ENCODE peak calls at places on chromosomes 11 and 22, in eight cellular contexts. A is neural crest cell, S is AG10803, M is MM.1S, J is neural progenitor cell, E is PC-3, Q is glutamatergic neuron, L is H1. T is an unnamed sample.

GRCh38 chr11:35615911-35616900 is 2.1 kb upstream of the FJX1 start:
- DNase-seq in Q (no peak), M (peak), J (peak), E (peak), S (peak), A (no peak), L (no peak), T (peak)

GRCh38 chr22:45294030-45294429 is 9.3 kb downstream of the UPK3A start:
- DNase-seq in J (no peak), E (no peak), M (no peak), L (no peak), S (no peak), Q (no peak), A (no peak), T (no peak)

GRCh38 chr11:65206441-65206841 is 24.7 kb downstream of the CAPN1 start:
- DNase-seq in S (no peak), L (no peak), A (no peak), Q (no peak), M (no peak), J (no peak), E (no peak), T (no peak)

GRCh38 chr11:107040447-107041444 is 22.5 kb upstream of the GUCY1A2 start:
- DNase-seq in Q (no peak), A (no peak), M (peak), E (peak), J (no peak), L (no peak), S (peak), T (no peak)

GRCh38 chr11:63510360-63511130 is 4.7 kb downstream of the LGALS12 start:
- DNase-seq in M (no peak), S (peak), E (no peak), Q (peak), A (no peak), L (no peak), J (peak), T (peak)

GRCh38 chr22:37196539-37197450 is 8.7 kb upstream of the C1QTNF6 start:
- DNase-seq in L (no peak), E (peak), A (no peak), S (peak), Q (peak), J (peak), M (no peak), T (no peak)

GRCh38 chr11:62709262-62710000 is 2.0 kb downstream of the GNG3 start:
- DNase-seq in L (peak), A (peak), E (no peak), M (peak), J (peak), S (peak), Q (peak), T (peak)

GRCh38 chr11:131203041-131203440 is 167.4 kb upstream of the NTM start:
- DNase-seq in M (no peak), S (no peak), J (no peak), Q (no peak), L (no peak), A (no peak), E (no peak), T (no peak)

GRCh38 chr11:75719089-75719638 is 1.5 kb downstream of the MOGAT2 start:
- DNase-seq in E (no peak), L (no peak), M (no peak), S (no peak), Q (no peak), A (no peak), J (peak), T (peak)

GRCh38 chr11:122706689-122707088 is 51.2 kb downstream of the UBASH3B start:
- DNase-seq in Q (no peak), L (no peak), A (no peak), E (peak), M (no peak), S (peak), J (no peak), T (no peak)

GRCh38 chr11:69682681-69683326 is 7.7 kb upstream of the LTO1 start:
- DNase-seq in A (no peak), S (no peak), L (no peak), M (no peak), E (no peak), J (no peak), Q (no peak), T (peak)

GRCh38 chr22:25628494-25628893 is 64.0 kb downstream of the GRK3 start:
- DNase-seq in A (no peak), J (no peak), S (no peak), M (no peak), Q (no peak), L (no peak), E (no peak), T (no peak)

GRCh38 chr11:688681-689080 is 6.3 kb downstream of the DEAF1 start:
- DNase-seq in S (no peak), M (no peak), J (no peak), L (no peak), E (no peak), A (no peak), Q (no peak), T (no peak)

GRCh38 chr11:115503083-115503885 is 931 bp downstream of the CADM1 start:
- DNase-seq in E (peak), J (peak), S (peak), Q (peak), M (peak), L (no peak), A (peak), T (peak)

GRCh38 chr11:1086171-1087102 is 11.8 kb downstream of the MUC2 start:
- DNase-seq in M (no peak), Q (peak), J (no peak), S (no peak), E (no peak), L (no peak), A (no peak), T (no peak)

GRCh38 chr11:62186195-62186594 is 3.8 kb upstream of the SCGB1D1 start:
- DNase-seq in L (no peak), E (no peak), A (no peak), S (no peak), J (no peak), M (no peak), Q (no peak), T (no peak)

GRCh38 chr22:45887202-45888131 is 89.5 kb downstream of the WNT7B start:
- DNase-seq in Q (peak), S (no peak), E (peak), M (no peak), A (no peak), J (no peak), L (no peak), T (no peak)

GRCh38 chr11:118660646-118661424 is 18.6 kb downstream of the TREH start:
- DNase-seq in M (no peak), L (no peak), S (no peak), E (no peak), J (no peak), A (no peak), Q (no peak), T (no peak)

GRCh38 chr11:68564261-68564660 is 103.7 kb downstream of the PPP6R3 start:
- DNase-seq in A (no peak), J (no peak), L (no peak), S (no peak), M (no peak), Q (no peak), E (no peak), T (no peak)

GRCh38 chr22:25068701-25069100 is 116.2 kb downstream of the KIAA1671 start:
- DNase-seq in J (no peak), S (no peak), L (no peak), Q (no peak), E (no peak), M (no peak), A (no peak), T (no peak)

GRCh38 chr11:69870772-69871171 is 51.6 kb upstream of the FGF3 start:
- DNase-seq in M (no peak), Q (no peak), J (no peak), L (no peak), S (peak), E (no peak), A (no peak), T (no peak)

GRCh38 chr11:61000426-61000825 is 28.9 kb downstream of the CD6 start:
- DNase-seq in Q (peak), J (no peak), S (no peak), M (no peak), A (no peak), L (no peak), E (no peak), T (no peak)

GRCh38 chr11:124898711-124899110 is 1.0 kb upstream of the ROBO4 start:
- DNase-seq in A (no peak), L (no peak), Q (no peak), M (no peak), E (peak), J (no peak), S (peak), T (no peak)

GRCh38 chr11:19076744-19077589 is 16.4 kb upstream of the MRGPRX2 start:
- DNase-seq in Q (peak), L (no peak), J (peak), S (peak), E (peak), A (peak), M (peak), T (peak)

GRCh38 chr11:67303989-67304411 is 670 bp downstream of the SSH3 start:
- DNase-seq in E (peak), A (no peak), J (no peak), M (no peak), Q (no peak), S (no peak), L (no peak), T (no peak)

GRCh38 chr11:22976146-22976545 is 115.9 kb upstream of the CCDC179 start:
- DNase-seq in A (no peak), E (peak), L (no peak), S (peak), Q (no peak), M (no peak), J (no peak), T (no peak)

GRCh38 chr11:111378773-111379499 is at the start of gene POU2AF1:
- DNase-seq in S (peak), E (no peak), A (no peak), M (peak), Q (no peak), J (no peak), L (no peak), T (peak)

GRCh38 chr11:130340671-130341319 is 26.1 kb upstream of the ZBTB44 start:
- DNase-seq in E (no peak), S (no peak), A (no peak), J (no peak), M (no peak), L (no peak), Q (no peak), T (no peak)

GRCh38 chr22:45997077-45997774 is 20.3 kb upstream of the WNT7B start:
- DNase-seq in J (peak), Q (no peak), S (peak), A (no peak), E (peak), L (no peak), M (peak), T (no peak)

GRCh38 chr11:3877252-3878035 is 22.0 kb downstream of the STIM1 start:
- DNase-seq in J (peak), Q (no peak), S (no peak), A (no peak), E (peak), L (no peak), M (no peak), T (no peak)

GRCh38 chr11:41459602-41460405 is at the start of gene LRRC4C:
- DNase-seq in A (no peak), S (no peak), J (peak), L (no peak), Q (no peak), E (peak), M (no peak), T (no peak)

GRCh38 chr11:8608646-8609045 is 14.6 kb upstream of the STK33 start:
- DNase-seq in S (no peak), M (no peak), J (no peak), A (no peak), Q (no peak), E (no peak), L (no peak), T (no peak)

GRCh38 chr11:8649361-8649760 is 33.1 kb downstream of the TRIM66 start:
- DNase-seq in Q (no peak), J (no peak), M (no peak), E (peak), L (no peak), A (no peak), S (peak), T (no peak)

GRCh38 chr22:24826710-24827285 is 20.8 kb downstream of the SGSM1 start:
- DNase-seq in L (no peak), S (no peak), A (no peak), E (no peak), J (no peak), Q (no peak), M (no peak), T (no peak)

GRCh38 chr11:61448552-61448927 is 18.6 kb downstream of the SDHAF2 start:
- DNase-seq in Q (no peak), L (no peak), A (no peak), J (no peak), E (no peak), S (no peak), M (no peak), T (no peak)

GRCh38 chr11:15280393-15280792 is 165.7 kb downstream of the INSC start:
- DNase-seq in Q (no peak), J (no peak), S (no peak), M (peak), L (no peak), A (no peak), E (no peak), T (no peak)

GRCh38 chr11:15275141-15275540 is 160.4 kb downstream of the INSC start:
- DNase-seq in L (no peak), S (no peak), M (no peak), A (peak), J (peak), E (no peak), Q (no peak), T (no peak)

GRCh38 chr11:15278129-15278528 is 163.4 kb downstream of the INSC start:
- DNase-seq in Q (no peak), L (no peak), J (no peak), S (peak), E (no peak), M (no peak), A (no peak), T (no peak)

GRCh38 chr11:15276616-15277015 is 161.9 kb downstream of the INSC start:
- DNase-seq in M (no peak), E (no peak), A (peak), Q (no peak), S (no peak), J (peak), L (no peak), T (no peak)
- TF ChIP-seq CTCF in M (peak), E (no peak), A (peak), Q (peak), S (peak), J (peak), L (peak), T (no peak)

DNA sequence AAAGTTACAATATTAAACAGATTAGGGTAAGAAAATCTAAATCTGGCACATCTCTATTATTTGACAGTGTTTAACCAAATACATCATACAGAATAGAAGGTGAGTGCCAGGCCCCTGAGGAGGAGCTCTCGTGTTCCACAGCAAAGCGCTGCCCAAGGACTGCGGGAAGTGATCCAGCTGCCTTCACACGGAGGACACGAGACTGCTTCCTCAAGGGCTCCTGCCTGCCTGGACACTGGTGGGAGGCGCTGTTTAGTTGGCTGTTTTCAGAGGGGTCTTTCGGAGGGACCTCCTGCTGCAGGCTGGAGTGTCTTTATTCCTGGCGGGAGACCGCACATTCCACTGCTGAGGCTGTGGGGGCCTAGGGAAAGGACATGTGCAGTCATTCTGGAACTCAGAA is 71.1 kb downstream of the NCAPD3 start:
- DNase-seq in S (no peak), Q (no peak), L (no peak), E (no peak), J (no peak), M (no peak), A (no peak), T (no peak)
- TF ChIP-seq CTCF in S (no peak), Q (no peak), L (no peak), E (no peak), J (no peak), M (no peak), A (no peak), T (no peak)

DNA sequence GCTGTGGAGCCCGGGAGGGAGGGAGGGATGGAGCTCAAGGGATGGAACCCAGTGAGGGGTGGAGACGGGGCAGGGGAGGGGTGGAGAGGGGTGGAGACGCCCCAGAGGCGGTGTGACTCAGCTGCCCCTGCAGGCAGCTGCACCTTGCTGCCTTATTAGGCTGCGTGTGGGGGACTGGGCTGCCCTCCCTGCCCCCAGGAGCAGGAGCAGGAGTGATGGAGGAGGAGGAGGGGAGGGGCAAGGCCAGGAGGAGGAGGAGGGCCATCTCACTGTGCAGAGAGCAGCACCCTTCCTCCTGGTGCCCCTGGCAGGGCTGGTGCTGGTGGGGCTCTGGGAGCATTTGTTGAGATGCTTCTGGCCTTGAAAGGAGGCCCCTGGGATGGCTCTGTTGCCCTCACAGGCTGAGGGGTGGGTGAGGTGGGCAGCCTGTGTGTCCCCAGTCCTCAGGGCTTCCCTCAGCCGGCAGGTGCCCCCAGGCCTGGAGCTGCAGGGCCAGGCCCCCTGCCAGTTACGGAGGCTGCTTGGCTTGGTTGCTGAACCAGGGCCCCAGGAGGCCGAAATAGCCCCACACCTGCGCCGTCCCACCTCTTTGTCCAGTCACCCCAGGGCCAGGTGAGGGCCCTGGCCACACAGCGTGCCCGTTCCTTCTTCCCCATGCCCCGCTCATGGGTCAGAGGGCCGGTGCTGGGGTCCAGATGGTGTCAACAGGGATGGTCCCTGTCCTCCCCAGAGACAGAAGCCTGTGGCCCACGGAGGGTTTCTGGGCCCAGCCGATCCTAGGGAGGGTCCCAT is 9.5 kb upstream of the TSSC4 start:
- DNase-seq in J (peak), E (peak), A (no peak), M (no peak), L (peak), Q (no peak), S (peak), T (no peak)
- TF ChIP-seq CTCF in J (no peak), E (no peak), A (no peak), M (no peak), L (no peak), Q (no peak), S (no peak), T (no peak)

DNA sequence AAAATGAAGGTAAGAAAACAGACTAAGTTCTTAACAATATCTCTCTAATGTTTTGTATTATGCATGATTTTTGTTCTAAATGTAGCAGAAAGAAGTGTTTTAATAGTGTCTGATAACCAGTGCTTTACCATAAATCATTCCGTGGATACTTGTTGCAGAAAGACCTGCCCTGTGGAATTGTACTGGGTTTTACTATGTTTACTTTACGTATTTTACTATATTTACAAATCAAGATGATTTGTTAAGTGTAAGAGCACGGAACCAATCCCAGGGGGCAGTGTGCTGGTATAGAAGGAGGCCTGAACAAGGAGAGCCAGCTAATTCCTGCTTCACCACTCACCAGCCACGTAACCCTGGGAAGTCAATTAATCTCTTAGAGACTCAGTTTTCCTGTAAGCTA is 1.4 kb downstream of the HTR3B start:
- DNase-seq in A (no peak), S (peak), Q (no peak), M (no peak), E (peak), J (peak), L (no peak), T (no peak)
- TF ChIP-seq CTCF in A (peak), S (no peak), Q (no peak), M (no peak), E (peak), J (peak), L (peak), T (no peak)

GRCh38 chr11:125935056-125935455 is 10.8 kb upstream of the VSIG10L2 start:
- DNase-seq in J (no peak), M (no peak), S (no peak), E (peak), Q (no peak), A (no peak), L (no peak), T (no peak)
- TF ChIP-seq CTCF in J (no peak), M (peak), S (no peak), E (peak), Q (no peak), A (no peak), L (no peak), T (no peak)

GRCh38 chr22:17920145-17920605 is 104.2 kb downstream of the MICAL3 start:
- DNase-seq in S (no peak), E (no peak), Q (no peak), A (no peak), M (no peak), J (peak), L (no peak), T (no peak)
- TF ChIP-seq CTCF in S (no peak), E (no peak), Q (no peak), A (no peak), M (no peak), J (no peak), L (no peak), T (no peak)

GRCh38 chr22:23214398-23214797 is 34.1 kb downstream of the BCR start:
- DNase-seq in J (no peak), S (no peak), M (no peak), L (no peak), E (no peak), Q (no peak), A (no peak), T (no peak)

GRCh38 chr22:23218053-23218866 is 38.0 kb downstream of the BCR start:
- DNase-seq in S (no peak), A (no peak), J (no peak), L (no peak), E (no peak), Q (no peak), M (no peak), T (no peak)

GRCh38 chr22:23217171-23218052 is 37.1 kb downstream of the BCR start:
- DNase-seq in E (no peak), S (no peak), Q (no peak), J (no peak), M (no peak), L (no peak), A (no peak), T (no peak)

GRCh38 chr22:23215294-23216204 is 35.2 kb downstream of the BCR start:
- DNase-seq in A (no peak), Q (no peak), E (peak), S (peak), M (no peak), J (no peak), L (no peak), T (no peak)

DNA sequence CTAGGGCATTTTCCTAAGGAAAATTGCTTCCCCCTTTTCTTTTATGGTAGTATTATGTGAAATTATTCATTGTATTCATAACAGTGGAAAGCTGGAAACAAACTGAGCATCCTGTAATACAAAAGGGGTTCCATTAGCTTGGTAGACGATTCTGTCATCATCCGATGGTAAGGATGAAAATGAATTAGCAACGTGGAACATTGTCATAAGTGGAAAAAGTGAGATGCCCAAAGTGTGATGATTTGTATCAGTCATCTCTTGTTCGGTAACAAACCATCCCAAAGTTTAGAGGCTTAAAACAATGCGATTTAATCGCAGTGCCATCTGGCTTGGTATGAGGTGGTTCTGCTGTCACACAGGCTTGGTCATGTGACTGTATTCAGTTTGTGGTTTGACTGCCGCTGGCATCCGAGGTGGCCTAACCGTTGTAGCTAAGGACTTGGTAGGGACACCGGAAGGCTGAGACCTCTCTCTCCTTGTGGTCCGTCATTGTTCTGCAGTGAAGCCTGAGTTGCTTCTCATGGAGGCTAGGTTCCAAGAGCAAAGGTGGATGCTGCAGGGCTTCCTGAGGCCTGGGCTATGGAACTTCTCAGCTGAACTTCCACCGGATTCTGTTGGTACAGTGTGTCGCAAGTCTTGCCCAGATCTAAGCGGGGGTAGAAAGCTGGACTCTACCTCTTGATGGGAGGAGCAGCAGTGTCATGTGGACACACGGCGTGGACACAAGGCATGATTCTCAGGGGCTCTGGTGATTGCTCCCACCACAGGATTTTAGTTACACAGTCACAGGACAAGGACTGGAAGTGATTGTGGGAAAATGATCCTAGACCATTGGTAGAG is 36.2 kb downstream of the BCR start:
- DNase-seq in Q (no peak), J (no peak), S (no peak), L (no peak), E (no peak), M (no peak), A (no peak), T (no peak)
- TF ChIP-seq CTCF in Q (no peak), J (no peak), S (no peak), L (no peak), E (no peak), M (no peak), A (no peak), T (no peak)

T was measured in GM13976.